ENCODE peak calls at places on chromosomes 6 and 20, in five cellular contexts. K, F, B, A and J are unnamed samples.

GRCh38 chr6:37244430-37245310 is 12.9 kb upstream of the TBC1D22B start:
- DNase-seq in K (peak), F (no peak), B (peak), A (peak), J (peak)

GRCh38 chr6:37923514-37923913 is 104.0 kb downstream of the ZFAND3 start:
- DNase-seq in K (no peak), F (no peak), B (no peak), A (no peak), J (no peak)

GRCh38 chr20:37990571-37991151 is 42.6 kb downstream of the TTI1 start:
- DNase-seq in K (peak), F (no peak), B (peak), A (peak), J (no peak)

GRCh38 chr6:147170269-147170668 is 33.9 kb upstream of the STXBP5 start:
- DNase-seq in K (no peak), F (no peak), B (peak), A (peak), J (no peak)

GRCh38 chr6:52454556-52454955 is 34.4 kb downstream of the EFHC1 start:
- DNase-seq in K (no peak), F (peak), B (no peak), A (peak), J (no peak)

GRCh38 chr6:3455121-3455489 is 1.7 kb downstream of the SLC22A23 start:
- DNase-seq in K (no peak), F (no peak), B (no peak), A (no peak), J (no peak)

GRCh38 chr6:50520862-50521261 is 192.5 kb upstream of the TFAP2D start:
- DNase-seq in K (no peak), F (no peak), B (no peak), A (no peak), J (no peak)

GRCh38 chr6:29680416-29680815 is 536 bp downstream of the ZFP57 start:
- DNase-seq in K (no peak), F (no peak), B (no peak), A (no peak), J (no peak)

GRCh38 chr6:137931849-137932465 is 64.9 kb downstream of the TNFAIP3 start:
- DNase-seq in K (no peak), F (no peak), B (no peak), A (no peak), J (no peak)

GRCh38 chr6:22956029-22956715 is 386.8 kb downstream of the HDGFL1 start:
- DNase-seq in K (no peak), F (no peak), B (no peak), A (no peak), J (no peak)

GRCh38 chr6:135008941-135009290 is 45.7 kb downstream of the HBS1L start:
- DNase-seq in K (no peak), F (no peak), B (no peak), A (no peak), J (no peak)

GRCh38 chr6:135012349-135012748 is 42.3 kb downstream of the HBS1L start:
- DNase-seq in K (no peak), F (no peak), B (no peak), A (no peak), J (no peak)

GRCh38 chr6:135014353-135014832 is 40.2 kb downstream of the HBS1L start:
- DNase-seq in K (no peak), F (no peak), B (no peak), A (no peak), J (no peak)

GRCh38 chr6:135012764-135013163 is 41.9 kb downstream of the HBS1L start:
- DNase-seq in K (no peak), F (no peak), B (peak), A (peak), J (no peak)

DNA sequence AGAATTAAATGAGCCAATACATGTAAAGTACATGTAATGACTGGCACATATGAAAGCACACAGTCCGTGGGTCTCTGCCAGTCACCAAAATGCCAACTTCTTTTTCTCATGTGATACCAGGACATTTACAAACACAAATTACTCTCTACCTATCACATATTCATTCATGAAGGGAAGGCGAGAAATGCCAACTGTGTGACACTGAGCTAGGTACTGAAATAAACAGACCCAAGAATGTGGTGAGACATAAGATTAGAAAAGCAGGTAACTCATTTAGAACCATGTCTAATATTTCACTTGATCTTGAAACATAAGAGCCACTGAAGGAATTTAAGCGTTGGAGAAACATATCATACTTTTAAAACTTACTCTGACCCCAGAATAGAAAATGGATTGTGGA is 41.4 kb downstream of the HBS1L start:
- DNase-seq in K (no peak), F (no peak), B (no peak), A (no peak), J (no peak)
- H3K4me3 ChIP-seq in K (no peak), F (no peak), B (no peak), A (no peak), J (no peak)

GRCh38 chr6:75396005-75396800 is 97.4 kb downstream of the FILIP1 start:
- DNase-seq in K (no peak), F (no peak), B (no peak), A (no peak), J (no peak)
- H3K27ac ChIP-seq in K (no peak), F (no peak), B (no peak), A (no peak), J (no peak)

GRCh38 chr6:135090819-135091218 is 36.2 kb upstream of the HBS1L start:
- DNase-seq in K (no peak), F (no peak), B (no peak), A (no peak), J (no peak)

GRCh38 chr6:135088232-135088760 is 33.7 kb upstream of the HBS1L start:
- DNase-seq in K (no peak), F (no peak), B (no peak), A (no peak), J (no peak)

GRCh38 chr6:135089901-135090300 is 35.3 kb upstream of the HBS1L start:
- DNase-seq in K (no peak), F (no peak), B (no peak), A (no peak), J (no peak)

GRCh38 chr6:135087803-135088202 is 33.2 kb upstream of the HBS1L start:
- DNase-seq in K (no peak), F (no peak), B (no peak), A (no peak), J (no peak)

DNA sequence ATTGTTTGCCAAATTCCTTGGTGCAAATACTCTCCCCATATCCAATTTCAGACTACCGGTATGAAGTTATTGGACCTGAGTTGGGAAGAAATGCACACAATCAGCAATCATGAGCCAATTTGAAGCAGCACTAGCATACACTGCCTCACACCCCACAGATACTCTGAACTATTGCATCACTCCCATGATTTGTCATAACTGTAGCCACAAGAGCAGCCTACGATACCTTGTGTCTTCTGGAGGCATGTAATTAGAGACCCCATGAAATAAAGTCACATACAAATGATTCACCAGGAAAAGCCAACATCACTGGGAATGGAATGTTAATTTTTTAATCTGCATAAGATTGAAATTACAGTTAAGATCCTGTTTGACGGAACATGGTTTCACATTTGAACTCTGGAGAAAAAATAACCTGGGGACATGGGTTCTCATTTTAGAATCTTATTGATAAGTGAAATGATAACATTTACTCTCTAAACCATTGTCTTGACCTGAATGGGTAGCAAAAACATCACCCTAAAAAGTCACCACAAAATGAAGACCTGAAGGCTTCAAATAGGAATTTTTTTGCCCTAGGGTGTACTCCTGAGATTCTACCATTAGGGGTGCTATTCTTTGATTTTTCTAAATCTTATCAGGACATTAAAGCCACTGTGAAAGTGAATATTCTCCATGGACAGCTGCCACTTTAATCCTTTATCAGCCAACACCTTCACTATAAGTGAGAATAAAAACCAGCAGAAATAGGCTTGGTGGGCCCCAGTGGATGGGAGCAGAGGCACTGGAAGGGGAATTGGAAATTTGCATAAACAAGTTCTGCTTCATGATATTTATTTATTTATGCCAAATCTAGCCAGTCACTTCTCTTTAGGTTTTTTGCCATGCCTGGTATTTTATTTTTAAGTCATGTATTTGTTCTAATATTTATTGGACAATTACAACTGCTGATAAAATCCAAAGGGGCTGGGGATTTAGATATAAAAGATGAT is 34.5 kb upstream of the HBS1L start:
- DNase-seq in K (no peak), F (peak), B (peak), A (peak), J (no peak)
- TF ChIP-seq CTCF in K (peak), F (peak), B (peak), A (peak), J (no peak)

DNA sequence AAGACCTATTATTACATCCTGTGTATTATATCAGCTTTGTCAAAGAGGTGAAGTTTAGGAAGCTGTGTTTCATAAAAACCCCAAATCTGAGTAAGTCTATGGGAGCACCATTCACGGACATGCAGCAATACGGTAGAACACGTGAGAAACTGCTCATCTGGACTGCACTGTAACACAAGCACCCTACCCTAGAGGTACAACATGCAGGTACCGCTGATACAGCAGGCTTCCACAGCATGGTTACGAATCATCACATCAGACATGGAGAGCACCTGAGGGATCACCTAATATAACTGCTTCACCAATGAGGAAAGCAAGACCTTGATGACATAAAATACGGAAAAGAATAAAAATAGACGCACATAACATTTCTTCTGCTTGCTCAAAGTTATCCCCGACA is 96.7 kb downstream of the GMDS start:
- DNase-seq in K (no peak), F (no peak), B (no peak), A (no peak), J (no peak)
- H3K4me3 ChIP-seq in K (no peak), F (no peak), B (no peak), A (no peak), J (no peak)

DNA sequence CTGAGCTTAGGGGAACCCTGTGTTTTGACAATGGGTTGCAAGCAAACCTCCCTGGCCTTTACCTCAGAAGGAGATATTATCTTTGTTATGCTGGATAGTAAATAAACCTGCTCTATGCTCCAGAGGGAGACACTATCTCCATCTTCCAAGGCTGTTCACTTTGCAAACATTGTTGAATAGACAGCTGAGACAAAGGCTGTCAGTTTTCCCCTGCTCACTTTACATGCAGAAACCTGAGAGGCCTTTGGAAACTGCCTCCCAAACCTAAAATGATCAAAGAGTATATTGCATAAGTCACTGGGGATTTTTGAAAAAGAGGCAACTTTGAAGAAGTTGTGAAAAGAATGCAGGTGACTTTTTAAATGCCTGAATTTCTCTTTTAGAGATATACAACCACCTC is 61.6 kb downstream of the MRAP2 start:
- DNase-seq in K (no peak), F (no peak), B (no peak), A (no peak), J (no peak)
- H3K27ac ChIP-seq in K (no peak), F (no peak), B (no peak), A (no peak), J (no peak)

GRCh38 chr6:54621285-54621684 is 225.3 kb upstream of the FAM83B start:
- DNase-seq in K (no peak), F (peak), B (no peak), A (no peak), J (no peak)
- TF ChIP-seq CTCF in K (no peak), F (peak), B (peak), A (no peak), J (peak)

DNA sequence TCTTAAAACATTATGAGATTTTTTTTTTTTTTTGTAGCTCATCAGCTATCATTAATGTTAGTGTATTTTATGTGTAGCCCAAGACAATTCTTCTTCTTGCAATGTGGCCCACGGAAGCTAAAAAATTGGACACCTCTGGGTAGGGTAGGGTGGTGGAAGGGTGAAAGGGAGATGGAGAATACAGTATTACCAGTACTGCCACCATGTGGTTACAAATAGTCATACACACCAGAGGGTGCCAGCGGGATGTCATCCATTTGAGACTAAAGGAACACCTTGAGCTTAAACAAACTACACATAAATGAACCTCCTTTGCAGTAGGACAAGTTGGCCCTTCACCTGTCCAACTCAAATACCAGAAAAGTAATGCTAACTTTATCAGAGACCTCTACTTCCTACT is 601.9 kb downstream of the HTR1B start:
- DNase-seq in K (no peak), F (peak), B (no peak), A (no peak), J (no peak)
- H3K4me3 ChIP-seq in K (no peak), F (no peak), B (no peak), A (no peak), J (no peak)

GRCh38 chr6:159982726-159983506 is 14.0 kb downstream of the IGF2R start:
- DNase-seq in K (no peak), F (no peak), B (no peak), A (no peak), J (no peak)

GRCh38 chr6:159983641-159984080 is 14.8 kb downstream of the IGF2R start:
- DNase-seq in K (peak), F (no peak), B (no peak), A (no peak), J (no peak)

GRCh38 chr6:159980474-159980873 is 11.6 kb downstream of the IGF2R start:
- DNase-seq in K (no peak), F (no peak), B (no peak), A (no peak), J (no peak)

GRCh38 chr6:159981171-159981571 is 12.3 kb downstream of the IGF2R start:
- DNase-seq in K (no peak), F (no peak), B (no peak), A (no peak), J (no peak)

DNA sequence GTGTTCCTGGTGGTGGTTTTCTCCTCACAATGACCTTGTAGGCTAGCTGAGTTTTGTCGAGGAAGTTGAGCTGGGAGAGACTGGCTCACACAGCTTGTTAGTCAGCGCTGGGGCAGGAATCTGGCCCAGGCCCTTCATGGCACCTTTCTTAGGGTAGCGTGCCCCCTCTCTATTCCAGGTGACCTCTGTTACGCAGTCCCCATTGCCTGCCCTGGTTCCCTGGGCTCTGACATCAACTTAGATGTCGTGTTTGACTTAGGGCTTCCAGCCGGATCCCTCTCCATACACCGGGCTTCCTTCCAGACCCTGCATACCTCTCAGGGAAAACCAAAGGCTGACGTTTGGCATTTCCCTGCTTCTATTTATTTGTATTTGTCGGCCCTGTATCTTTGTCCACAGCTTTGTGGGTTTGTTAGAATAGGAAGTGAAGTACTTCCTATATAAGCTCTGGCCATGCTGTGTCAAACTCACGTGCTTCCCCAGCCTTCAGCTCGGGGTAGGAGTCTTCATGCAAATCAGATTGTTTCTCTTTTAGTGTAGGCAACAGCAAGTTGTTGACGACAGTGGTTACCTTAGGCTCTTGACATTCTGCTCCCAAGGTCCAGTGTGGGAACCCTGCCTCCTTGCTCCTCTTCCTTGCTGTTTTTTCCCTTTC is 12.8 kb downstream of the IGF2R start:
- DNase-seq in K (peak), F (no peak), B (peak), A (peak), J (no peak)
- H3K27ac ChIP-seq in K (peak), F (no peak), B (peak), A (peak), J (peak)

GRCh38 chr6:39303425-39304153 is 10.6 kb downstream of the KCNK17 start:
- DNase-seq in K (no peak), F (no peak), B (no peak), A (no peak), J (no peak)
- TF ChIP-seq CTCF in K (no peak), F (peak), B (no peak), A (no peak), J (peak)

DNA sequence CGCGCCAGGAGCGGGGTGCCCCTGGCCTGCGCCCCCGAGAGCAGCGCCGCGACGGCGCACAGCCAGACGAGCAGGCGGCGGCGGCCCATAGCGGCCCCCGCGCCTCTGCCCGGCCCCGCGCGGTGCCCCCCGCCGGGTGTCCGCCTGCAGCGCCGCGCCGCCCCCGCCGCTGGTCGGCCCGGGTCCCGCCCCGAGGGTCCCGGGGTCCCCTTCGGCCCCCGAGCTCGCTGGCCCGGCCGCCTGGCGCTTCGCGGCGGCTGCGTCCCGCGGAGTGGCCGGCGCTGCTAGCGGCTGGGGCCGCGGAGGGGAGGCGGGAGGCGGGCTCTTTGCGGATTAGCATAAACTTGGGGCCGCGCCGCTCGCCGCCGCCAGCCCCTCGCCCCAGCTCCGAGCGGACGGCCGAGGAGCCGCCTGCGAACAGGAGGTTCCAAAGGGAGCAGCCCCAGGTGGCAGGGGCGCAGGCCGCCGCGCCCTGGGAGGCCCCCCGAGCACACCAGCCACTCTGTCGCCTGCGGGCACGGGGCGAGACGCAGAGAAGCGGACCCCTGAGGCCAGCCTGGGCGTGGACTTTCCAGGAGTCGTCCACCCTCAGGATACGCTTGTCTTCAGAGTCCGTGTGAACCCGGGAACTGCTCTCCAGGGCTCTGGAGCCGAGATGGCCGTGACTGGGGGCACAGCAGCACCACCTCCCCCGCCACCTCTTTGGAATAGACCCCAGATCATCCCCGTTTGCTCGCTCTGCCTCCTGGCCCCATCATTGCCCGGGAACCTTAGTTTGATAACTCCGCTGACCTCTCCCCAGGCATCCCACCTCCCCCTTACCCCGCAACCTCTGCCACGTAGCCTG is at the start of gene EMILIN3:
- DNase-seq in K (no peak), F (no peak), B (no peak), A (no peak), J (no peak)
- H3K4me3 ChIP-seq in K (peak), F (no peak), B (peak), A (peak), J (peak)